ENCODE peak calls at places on chromosomes 7 and 10, in seven cellular contexts. One of them, this sample, is unnamed.

GRCh38 chr10:45441239-45441638 is 67.2 kb downstream of the ALOX5 start:
- DNase-seq in GM23248: no peak
- DNase-seq in lower lobe of right lung: no peak
- DNase-seq in GM12878: no peak
- DNase-seq in SJSA1: no peak
- DNase-seq in H9: no peak
- DNase-seq in psoas muscle: no peak
- DNase-seq in this sample: no peak

GRCh38 chr10:131762789-131763696 is 137.8 kb upstream of the PPP2R2D start:
- DNase-seq in GM23248: no peak
- DNase-seq in lower lobe of right lung: no peak
- DNase-seq in GM12878: no peak
- DNase-seq in SJSA1: no peak
- DNase-seq in H9: no peak
- DNase-seq in psoas muscle: no peak
- DNase-seq in this sample: no peak

GRCh38 chr10:659710-660141 is 29.7 kb downstream of the DIP2C start:
- DNase-seq in GM23248: peak; percentile 88
- DNase-seq in lower lobe of right lung: no peak
- DNase-seq in GM12878: no peak
- DNase-seq in SJSA1: peak; percentile 28
- DNase-seq in H9: no peak
- DNase-seq in psoas muscle: no peak
- DNase-seq in this sample: no peak

GRCh38 chr10:97768322-97769315 is 3.2 kb downstream of the SFRP5 start:
- DNase-seq in GM23248: no peak
- DNase-seq in lower lobe of right lung: no peak
- DNase-seq in GM12878: no peak
- DNase-seq in SJSA1: no peak
- DNase-seq in H9: no peak
- DNase-seq in psoas muscle: no peak
- DNase-seq in this sample: peak; percentile 31

GRCh38 chr10:121860810-121861209 is 67.0 kb downstream of the ATE1 start:
- DNase-seq in GM23248: no peak
- DNase-seq in lower lobe of right lung: no peak
- DNase-seq in GM12878: no peak
- DNase-seq in SJSA1: no peak
- DNase-seq in H9: no peak
- DNase-seq in psoas muscle: no peak
- DNase-seq in this sample: no peak

GRCh38 chr7:2782565-2782964 is 61.5 kb downstream of the GNA12 start:
- DNase-seq in GM23248: no peak
- DNase-seq in lower lobe of right lung: no peak
- DNase-seq in GM12878: no peak
- DNase-seq in SJSA1: no peak
- DNase-seq in H9: no peak
- DNase-seq in psoas muscle: no peak
- DNase-seq in this sample: no peak

GRCh38 chr7:130444230-130444629 is 3.4 kb upstream of the CEP41 start:
- DNase-seq in GM23248: peak; percentile 84
- DNase-seq in lower lobe of right lung: no peak
- DNase-seq in GM12878: no peak
- DNase-seq in SJSA1: no peak
- DNase-seq in H9: no peak
- DNase-seq in psoas muscle: no peak
- DNase-seq in this sample: no peak

GRCh38 chr10:123227706-123228105 is 73.5 kb downstream of the BUB3 start:
- DNase-seq in GM23248: no peak
- DNase-seq in lower lobe of right lung: no peak
- DNase-seq in GM12878: no peak
- DNase-seq in SJSA1: no peak
- DNase-seq in H9: no peak
- DNase-seq in psoas muscle: no peak
- DNase-seq in this sample: no peak

GRCh38 chr7:55588976-55589604 is 16.8 kb upstream of the VOPP1 start:
- DNase-seq in GM23248: no peak
- DNase-seq in lower lobe of right lung: no peak
- DNase-seq in GM12878: no peak
- DNase-seq in SJSA1: no peak
- DNase-seq in H9: no peak
- DNase-seq in psoas muscle: no peak
- DNase-seq in this sample: peak; percentile 41

GRCh38 chr7:122887198-122887597 is 938 bp upstream of the CADPS2 start:
- DNase-seq in GM23248: peak; percentile 82
- DNase-seq in lower lobe of right lung: peak; percentile 67
- DNase-seq in GM12878: no peak
- DNase-seq in SJSA1: peak; percentile 58
- DNase-seq in H9: peak; percentile 66
- DNase-seq in psoas muscle: peak; percentile 61
- DNase-seq in this sample: peak; percentile 84

GRCh38 chr7:13731643-13732042 is 257.8 kb downstream of the ETV1 start:
- DNase-seq in GM23248: no peak
- DNase-seq in lower lobe of right lung: no peak
- DNase-seq in GM12878: no peak
- DNase-seq in SJSA1: no peak
- DNase-seq in H9: no peak
- DNase-seq in psoas muscle: no peak
- DNase-seq in this sample: no peak

GRCh38 chr10:538895-539294 is 150.6 kb downstream of the DIP2C start:
- DNase-seq in GM23248: peak; percentile 64
- DNase-seq in lower lobe of right lung: no peak
- DNase-seq in GM12878: no peak
- DNase-seq in SJSA1: no peak
- DNase-seq in H9: no peak
- DNase-seq in psoas muscle: no peak
- DNase-seq in this sample: no peak

GRCh38 chr10:103491729-103492364 is 1.7 kb upstream of the NEURL1 start:
- DNase-seq in GM23248: peak; percentile 87
- DNase-seq in lower lobe of right lung: no peak
- DNase-seq in GM12878: no peak
- DNase-seq in SJSA1: peak; percentile 58
- DNase-seq in H9: no peak
- DNase-seq in psoas muscle: peak; percentile 56
- DNase-seq in this sample: no peak

GRCh38 chr7:135757719-135758411 is 9.3 kb upstream of the FAM180A start:
- DNase-seq in GM23248: peak; percentile 84
- DNase-seq in lower lobe of right lung: no peak
- DNase-seq in GM12878: no peak
- DNase-seq in SJSA1: peak; percentile 52
- DNase-seq in H9: no peak
- DNase-seq in psoas muscle: no peak
- DNase-seq in this sample: no peak

GRCh38 chr7:135755351-135755753 is 6.7 kb upstream of the FAM180A start:
- DNase-seq in GM23248: no peak
- DNase-seq in lower lobe of right lung: no peak
- DNase-seq in GM12878: no peak
- DNase-seq in SJSA1: no peak
- DNase-seq in H9: no peak
- DNase-seq in psoas muscle: peak; percentile 66
- DNase-seq in this sample: no peak

GRCh38 chr7:135756191-135756590 is 7.6 kb upstream of the FAM180A start:
- DNase-seq in GM23248: no peak
- DNase-seq in lower lobe of right lung: no peak
- DNase-seq in GM12878: no peak
- DNase-seq in SJSA1: no peak
- DNase-seq in H9: no peak
- DNase-seq in psoas muscle: no peak
- DNase-seq in this sample: no peak

GRCh38 chr7:135759537-135759936 is 10.9 kb upstream of the FAM180A start:
- DNase-seq in GM23248: no peak
- DNase-seq in lower lobe of right lung: no peak
- DNase-seq in GM12878: no peak
- DNase-seq in SJSA1: no peak
- DNase-seq in H9: no peak
- DNase-seq in psoas muscle: no peak
- DNase-seq in this sample: no peak

DNA sequence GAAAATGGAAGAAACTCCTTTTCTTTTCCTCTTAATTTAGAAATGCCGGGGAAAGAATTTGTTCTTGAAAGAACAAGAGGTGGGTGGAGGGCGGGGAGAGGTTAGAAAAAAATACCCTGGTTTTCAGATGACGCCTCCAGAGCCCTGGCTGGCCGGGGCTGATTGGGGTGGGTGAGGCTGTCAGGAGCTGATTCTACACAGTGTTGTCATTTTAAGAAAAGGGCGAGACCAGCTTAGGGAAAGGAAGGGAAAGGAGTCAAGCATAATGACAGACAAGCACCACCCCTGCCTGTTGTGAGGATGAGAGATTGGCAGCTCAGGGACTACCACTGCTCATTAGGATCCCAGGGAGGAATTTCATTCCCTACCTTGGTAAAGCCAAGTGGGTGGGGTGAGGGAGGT is 9.9 kb upstream of the FAM180A start:
- DNase-seq in GM23248: peak; percentile 83
- DNase-seq in lower lobe of right lung: no peak
- DNase-seq in GM12878: no peak
- DNase-seq in SJSA1: peak; percentile 53
- DNase-seq in H9: peak; percentile 44
- DNase-seq in psoas muscle: no peak
- DNase-seq in this sample: no peak
- H3K9me3 ChIP-seq in GM23248: no peaks in the 10 kb centered on the region
- H3K9me3 ChIP-seq in lower lobe of right lung: no peaks in the 10 kb centered on the region
- H3K9me3 ChIP-seq in GM12878: no peaks in the 10 kb centered on the region
- H3K9me3 ChIP-seq in SJSA1: no peaks in the 10 kb centered on the region
- H3K9me3 ChIP-seq in H9: no peaks in the 10 kb centered on the region
- H3K9me3 ChIP-seq in psoas muscle: no peaks in the 10 kb centered on the region
- H3K9me3 ChIP-seq in this sample: no peaks in the 10 kb centered on the region

DNA sequence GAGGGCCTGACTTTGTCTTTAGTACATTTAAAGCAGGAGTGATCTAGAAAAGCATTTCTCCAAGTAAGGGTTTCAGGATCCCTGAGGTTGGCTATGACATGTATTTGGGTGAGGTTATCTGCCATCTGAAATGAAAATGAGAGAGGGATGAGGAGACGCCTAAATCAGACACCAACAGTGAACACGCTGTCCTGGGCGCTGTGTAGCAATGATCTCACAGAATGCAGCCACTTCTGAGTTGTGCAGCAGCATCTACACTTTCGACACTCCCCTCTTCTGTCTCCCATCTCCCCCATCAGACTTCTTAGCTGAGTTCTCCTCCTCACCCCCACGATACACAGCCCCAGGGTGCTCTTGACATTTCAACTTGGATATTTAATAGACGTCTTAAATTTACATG is 95.4 kb downstream of the SVIL start:
- DNase-seq in GM23248: no peak
- DNase-seq in lower lobe of right lung: no peak
- DNase-seq in GM12878: no peak
- DNase-seq in SJSA1: no peak
- DNase-seq in H9: no peak
- DNase-seq in psoas muscle: peak; percentile 62
- DNase-seq in this sample: no peak
- H3K4me1 ChIP-seq in GM23248: peaks cover 18% of the 10 kb centered on the region
- H3K4me1 ChIP-seq in lower lobe of right lung: peaks cover 23% of the 10 kb centered on the region
- H3K4me1 ChIP-seq in GM12878: no peaks in the 10 kb centered on the region
- H3K4me1 ChIP-seq in SJSA1: peaks cover 17% of the 10 kb centered on the region
- H3K4me1 ChIP-seq in H9: peaks cover 3% of the 10 kb centered on the region
- H3K4me1 ChIP-seq in psoas muscle: peaks cover 92% of the 10 kb centered on the region
- H3K4me1 ChIP-seq in this sample: peaks cover 16% of the 10 kb centered on the region

DNA sequence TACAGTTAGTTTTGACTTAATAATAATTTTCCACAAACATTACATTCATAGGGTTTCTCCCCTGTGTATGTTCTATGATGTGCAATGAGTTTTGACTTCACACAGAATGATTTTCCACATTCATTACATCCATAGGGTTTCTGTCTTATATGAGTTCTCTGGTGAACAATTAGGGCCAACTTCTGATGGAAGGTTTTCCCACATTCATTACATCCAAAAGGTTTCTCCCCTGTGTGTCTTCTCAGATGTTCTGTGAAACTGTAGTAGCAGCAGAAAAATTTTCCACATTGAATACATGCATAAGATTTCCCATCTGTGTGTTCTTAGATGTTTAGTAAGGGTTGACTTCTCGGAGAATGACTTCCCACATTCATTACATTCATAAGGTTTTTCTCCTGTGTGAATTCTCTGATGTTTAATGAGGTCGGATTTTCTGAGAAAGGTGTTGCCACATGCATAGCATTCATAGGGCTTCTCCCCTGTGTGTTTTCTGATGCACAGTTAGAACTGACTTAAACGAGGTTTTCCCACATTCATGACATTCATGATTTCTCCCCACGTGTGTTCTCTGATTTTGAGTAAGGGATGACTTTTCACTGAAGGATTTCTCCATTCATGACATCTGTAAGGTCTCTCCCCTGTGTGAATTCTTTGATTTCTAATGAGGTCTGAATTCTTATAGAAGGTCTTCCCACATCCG is 118.5 kb downstream of the ZNF33B start:
- DNase-seq in GM23248: peak; percentile 3
- DNase-seq in lower lobe of right lung: no peak
- DNase-seq in GM12878: no peak
- DNase-seq in SJSA1: no peak
- DNase-seq in H9: no peak
- DNase-seq in psoas muscle: no peak
- DNase-seq in this sample: no peak
- H3K9me3 ChIP-seq in GM23248: peaks cover 15% of the 10 kb centered on the region
- H3K9me3 ChIP-seq in lower lobe of right lung: peaks cover 100% of the 10 kb centered on the region
- H3K9me3 ChIP-seq in GM12878: peaks cover 9% of the 10 kb centered on the region
- H3K9me3 ChIP-seq in SJSA1: peaks cover 10% of the 10 kb centered on the region
- H3K9me3 ChIP-seq in H9: peaks cover 94% of the 10 kb centered on the region
- H3K9me3 ChIP-seq in psoas muscle: peaks cover 84% of the 10 kb centered on the region
- H3K9me3 ChIP-seq in this sample: peaks cover 100% of the 10 kb centered on the region

GRCh38 chr10:63480237-63480636 is 14.5 kb upstream of the JMJD1C start:
- DNase-seq in GM23248: no peak
- DNase-seq in lower lobe of right lung: no peak
- DNase-seq in GM12878: no peak
- DNase-seq in SJSA1: no peak
- DNase-seq in H9: no peak
- DNase-seq in psoas muscle: no peak
- DNase-seq in this sample: no peak

GRCh38 chr10:63478564-63478963 is 12.8 kb upstream of the JMJD1C start:
- DNase-seq in GM23248: no peak
- DNase-seq in lower lobe of right lung: no peak
- DNase-seq in GM12878: no peak
- DNase-seq in SJSA1: no peak
- DNase-seq in H9: peak; percentile 68
- DNase-seq in psoas muscle: no peak
- DNase-seq in this sample: no peak

GRCh38 chr10:63481815-63482421 is 16.1 kb upstream of the JMJD1C start:
- DNase-seq in GM23248: peak; percentile 26
- DNase-seq in lower lobe of right lung: no peak
- DNase-seq in GM12878: no peak
- DNase-seq in SJSA1: no peak
- DNase-seq in H9: no peak
- DNase-seq in psoas muscle: no peak
- DNase-seq in this sample: no peak

GRCh38 chr10:63487990-63488389 is 22.2 kb upstream of the JMJD1C start:
- DNase-seq in GM23248: no peak
- DNase-seq in lower lobe of right lung: no peak
- DNase-seq in GM12878: no peak
- DNase-seq in SJSA1: no peak
- DNase-seq in H9: no peak
- DNase-seq in psoas muscle: no peak
- DNase-seq in this sample: no peak

DNA sequence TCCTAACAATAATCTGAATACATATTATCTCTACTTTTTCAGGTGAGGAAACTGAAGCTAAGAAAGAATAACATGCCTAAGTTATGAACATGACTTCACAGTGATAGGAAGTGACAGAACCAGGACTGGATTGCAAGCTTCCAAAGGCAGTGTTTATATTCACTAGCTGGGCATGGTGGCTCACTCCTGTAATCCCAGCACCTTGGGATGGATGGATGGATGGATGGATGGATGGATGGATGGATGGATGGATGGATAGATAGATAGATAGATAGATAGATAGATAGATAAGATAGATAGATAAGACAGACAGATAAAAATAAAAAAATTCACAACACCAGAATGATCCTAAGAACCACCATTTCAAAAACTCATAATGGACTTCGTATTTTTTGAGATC is 18.2 kb upstream of the JMJD1C start:
- DNase-seq in GM23248: no peak
- DNase-seq in lower lobe of right lung: no peak
- DNase-seq in GM12878: no peak
- DNase-seq in SJSA1: no peak
- DNase-seq in H9: no peak
- DNase-seq in psoas muscle: no peak
- DNase-seq in this sample: no peak
- H3K4me1 ChIP-seq in GM23248: no peaks in the 10 kb centered on the region
- H3K4me1 ChIP-seq in lower lobe of right lung: peaks cover 20% of the 10 kb centered on the region
- H3K4me1 ChIP-seq in GM12878: no peaks in the 10 kb centered on the region
- H3K4me1 ChIP-seq in SJSA1: peaks cover 9% of the 10 kb centered on the region
- H3K4me1 ChIP-seq in H9: no peaks in the 10 kb centered on the region
- H3K4me1 ChIP-seq in psoas muscle: peaks cover 6% of the 10 kb centered on the region
- H3K4me1 ChIP-seq in this sample: peaks cover 12% of the 10 kb centered on the region

This sample was measured in left lung.